ENCODE peak calls at places on chromosomes 1 and 21, in five cellular contexts. Y, V, T, W and K are unnamed samples.

GRCh38 chr1:204977327-204977726 is 65.7 kb upstream of the CNTN2 start:
- DNase-seq in Y (no peak), V (no peak), T (no peak), W (no peak), K (no peak)

GRCh38 chr21:36976882-36977651 is 10.6 kb upstream of the HLCS start:
- DNase-seq in Y (peak; percentile 84), V (peak; percentile 62), T (no peak), W (peak; percentile 61), K (no peak)

GRCh38 chr1:1371354-1371740 is 3.7 kb downstream of the AURKAIP1 start:
- DNase-seq in Y (no peak), V (no peak), T (no peak), W (no peak), K (no peak)

GRCh38 chr1:109225248-109226077 is 11.7 kb downstream of the SARS1 start:
- DNase-seq in Y (no peak), V (no peak), T (no peak), W (no peak), K (no peak)

GRCh38 chr1:218785928-218786327 is 387.8 kb upstream of the LYPLAL1 start:
- DNase-seq in Y (peak; percentile 70), V (no peak), T (no peak), W (peak; percentile 69), K (no peak)

GRCh38 chr1:145872421-145872891 is 13.2 kb downstream of the ANKRD35 start:
- DNase-seq in Y (peak; percentile 39), V (no peak), T (no peak), W (peak; percentile 9), K (no peak)

GRCh38 chr1:38009088-38009840 is 3.3 kb upstream of the UTP11 start:
- DNase-seq in Y (peak; percentile 77), V (no peak), T (no peak), W (peak; percentile 63), K (no peak)

GRCh38 chr1:36881071-36881405 is 153.3 kb downstream of the GRIK3 start:
- DNase-seq in Y (no peak), V (no peak), T (no peak), W (no peak), K (no peak)

GRCh38 chr1:36217667-36218066 is 6.6 kb upstream of the THRAP3 start:
- DNase-seq in Y (peak; percentile 57), V (no peak), T (no peak), W (no peak), K (no peak)

GRCh38 chr1:203124546-203125317 is 2.8 kb upstream of the ADORA1 start:
- DNase-seq in Y (peak; percentile 21), V (no peak), T (no peak), W (peak; percentile 4), K (peak; percentile 3)

GRCh38 chr1:114756949-114757454 is 782 bp downstream of the CSDE1 start:
- DNase-seq in Y (peak; percentile 61), V (peak; percentile 16), T (peak; percentile 7), W (peak; percentile 33), K (no peak)

GRCh38 chr1:168137515-168137821 is 738 bp upstream of the GPR161 start:
- DNase-seq in Y (no peak), V (no peak), T (no peak), W (no peak), K (no peak)

GRCh38 chr1:180101411-180101810 is 53.3 kb upstream of the QSOX1 start:
- DNase-seq in Y (no peak), V (no peak), T (no peak), W (no peak), K (no peak)

GRCh38 chr1:70518106-70518505 is 107.0 kb downstream of the CTH start:
- DNase-seq in Y (no peak), V (no peak), T (no peak), W (no peak), K (no peak)

GRCh38 chr1:110151175-110151715 is 951 bp downstream of the SLC6A17 start:
- DNase-seq in Y (no peak), V (no peak), T (no peak), W (no peak), K (no peak)

GRCh38 chr1:7425771-7426170 is 345.3 kb upstream of the VAMP3 start:
- DNase-seq in Y (no peak), V (no peak), T (no peak), W (no peak), K (no peak)

GRCh38 chr1:198656500-198656932 is 17.7 kb downstream of the PTPRC start:
- DNase-seq in Y (peak; percentile 49), V (no peak), T (no peak), W (no peak), K (no peak)

GRCh38 chr1:223358826-223359225 is 5.2 kb downstream of the SUSD4 start:
- DNase-seq in Y (no peak), V (no peak), T (no peak), W (peak; percentile 17), K (no peak)